ENCODE peak calls at places on chromosomes 6 and 20, in four cellular contexts. I is SK-N-SH, D is choroid plexus epithelial cell, Q is mesendoderm. W is an unnamed sample.

GRCh38 chr6:156791261-156791850 is 14.2 kb downstream of the ARID1B start:
- DNase-seq in I (peak), D (peak), Q (peak), W (peak)

GRCh38 chr6:139474145-139475108 is 100.0 kb upstream of the CITED2 start:
- DNase-seq in I (no peak), D (peak), Q (peak), W (peak)

GRCh38 chr6:119174085-119174445 is 95.6 kb upstream of the FAM184A start:
- DNase-seq in I (no peak), D (no peak), Q (no peak), W (no peak)

GRCh38 chr6:136923116-136923953 is 1.2 kb downstream of the SLC35D3 start:
- DNase-seq in I (peak), D (no peak), Q (peak), W (no peak)

GRCh38 chr6:158439255-158439654 is 120.6 kb upstream of the TMEM181 start:
- DNase-seq in I (no peak), D (peak), Q (peak), W (peak)

GRCh38 chr6:36269834-36270705 is at the start of gene PNPLA1:
- DNase-seq in I (no peak), D (no peak), Q (peak), W (no peak)

GRCh38 chr6:46052479-46052878 is 36.8 kb upstream of the CLIC5 start:
- DNase-seq in I (no peak), D (peak), Q (no peak), W (no peak)

GRCh38 chr20:14829897-14830296 is 492.5 kb upstream of the FLRT3 start:
- DNase-seq in I (no peak), D (no peak), Q (no peak), W (peak)

GRCh38 chr6:80725156-80725930 is 618.9 kb downstream of the BCKDHB start:
- DNase-seq in I (no peak), D (no peak), Q (no peak), W (peak)

GRCh38 chr6:3455490-3456394 is 1.1 kb downstream of the SLC22A23 start:
- DNase-seq in I (peak), D (no peak), Q (peak), W (no peak)

GRCh38 chr20:63520594-63520938 is at the start of gene PPDPF:
- DNase-seq in I (peak), D (peak), Q (peak), W (peak)
- H3K4me3 ChIP-seq in I (peak), D (peak), Q (peak), W (peak)

DNA sequence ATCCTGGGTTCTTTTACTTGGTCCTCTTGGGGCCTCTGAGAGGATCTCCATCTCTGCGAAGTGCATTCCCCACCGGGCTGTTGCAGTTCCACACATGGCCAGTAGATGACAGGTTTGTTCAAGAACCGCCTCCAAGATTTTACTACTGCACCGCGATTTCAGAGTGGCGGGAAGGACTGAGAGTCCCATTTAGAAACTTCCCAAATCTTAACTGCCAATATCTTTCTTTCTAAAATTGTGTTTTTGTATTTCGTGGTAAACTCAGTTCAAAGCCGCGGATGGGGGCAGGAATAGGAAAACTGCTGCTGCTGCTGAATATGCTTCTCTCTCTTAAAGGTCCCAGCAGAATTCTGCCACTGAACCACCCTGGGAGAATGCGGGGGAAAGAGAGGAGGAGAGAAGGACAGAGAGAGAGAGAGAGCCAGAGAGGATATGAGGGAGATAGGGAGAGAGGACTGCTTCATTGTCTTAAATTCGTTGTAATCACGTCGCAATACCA is 8.6 kb upstream of the BTNL2 start:
- DNase-seq in I (peak), D (peak), Q (peak), W (peak)
- H3K4me3 ChIP-seq in I (no peak), D (no peak), Q (no peak), W (no peak)

GRCh38 chr6:121694389-121695185 is 259.1 kb downstream of the GJA1 start:
- DNase-seq in I (no peak), D (peak), Q (no peak), W (no peak)
- H3K4me3 ChIP-seq in I (no peak), D (no peak), Q (no peak), W (no peak)

DNA sequence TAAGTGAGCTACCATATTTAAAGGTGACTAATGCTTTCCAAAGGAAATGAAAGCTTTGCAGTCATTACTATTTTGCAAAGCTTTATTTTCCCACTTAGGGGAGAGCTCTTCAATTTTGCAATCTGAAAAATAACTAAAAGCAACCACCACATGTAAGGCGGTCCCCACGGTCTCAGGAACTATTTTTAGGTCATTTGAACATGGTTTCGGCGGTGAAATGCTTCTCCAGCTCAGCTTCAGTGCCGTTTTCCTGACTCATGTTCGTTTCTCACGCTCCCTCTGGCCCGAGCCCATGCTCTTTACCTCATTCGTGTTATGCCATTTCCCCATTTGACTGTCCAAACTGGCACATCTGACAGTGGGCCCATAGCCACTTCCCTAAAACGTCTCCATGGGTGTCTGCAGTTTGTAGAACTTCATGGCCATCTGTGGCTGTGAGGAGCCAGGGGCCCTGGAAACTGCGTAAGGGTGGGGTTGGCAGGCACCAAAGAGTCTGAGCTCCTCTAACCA is 46.5 kb downstream of the ADTRP start:
- DNase-seq in I (no peak), D (peak), Q (no peak), W (peak)
- H3K4me3 ChIP-seq in I (no peak), D (no peak), Q (no peak), W (peak)

GRCh38 chr6:33417127-33417902 is 592 bp downstream of the CUTA start:
- DNase-seq in I (no peak), D (peak), Q (peak), W (peak)
- H3K4me3 ChIP-seq in I (peak), D (peak), Q (peak), W (peak)

W was measured in GM12865.